ENCODE peak calls at places on chromosomes 13 and 19, in seven cellular contexts. One of them, this sample, is unnamed.

GRCh38 chr19:1813197-1813836 is 1.2 kb upstream of the ATP8B3 start:
- DNase-seq in nephron progenitor cell: no peak
- DNase-seq in breast epithelium: no peak
- DNase-seq in uterus: no peak
- DNase-seq in cardiac fibroblast: no peak
- DNase-seq in fibroblast of the aortic adventitia: no peak
- DNase-seq in A549: no peak
- DNase-seq in this sample: no peak

GRCh38 chr13:27362064-27362751 is 62.2 kb upstream of the GTF3A start:
- DNase-seq in nephron progenitor cell: peak
- DNase-seq in breast epithelium: peak
- DNase-seq in uterus: peak
- DNase-seq in cardiac fibroblast: peak
- DNase-seq in fibroblast of the aortic adventitia: peak
- DNase-seq in A549: peak
- DNase-seq in this sample: peak

GRCh38 chr19:41025871-41026270 is 34.8 kb downstream of the CYP2B6 start:
- DNase-seq in nephron progenitor cell: peak
- DNase-seq in breast epithelium: no peak
- DNase-seq in uterus: no peak
- DNase-seq in cardiac fibroblast: no peak
- DNase-seq in fibroblast of the aortic adventitia: no peak
- DNase-seq in A549: no peak
- DNase-seq in this sample: no peak

GRCh38 chr19:19405919-19406877 is 723 bp downstream of the GATAD2A start:
- DNase-seq in nephron progenitor cell: peak
- DNase-seq in breast epithelium: no peak
- DNase-seq in uterus: peak
- DNase-seq in cardiac fibroblast: peak
- DNase-seq in fibroblast of the aortic adventitia: peak
- DNase-seq in A549: no peak
- DNase-seq in this sample: no peak

GRCh38 chr13:79869326-79869725 is 388.4 kb downstream of the NDFIP2 start:
- DNase-seq in nephron progenitor cell: no peak
- DNase-seq in breast epithelium: no peak
- DNase-seq in uterus: no peak
- DNase-seq in cardiac fibroblast: no peak
- DNase-seq in fibroblast of the aortic adventitia: no peak
- DNase-seq in A549: no peak
- DNase-seq in this sample: no peak

GRCh38 chr19:4861147-4861546 is 6.3 kb downstream of the PLIN3 start:
- DNase-seq in nephron progenitor cell: no peak
- DNase-seq in breast epithelium: peak
- DNase-seq in uterus: no peak
- DNase-seq in cardiac fibroblast: no peak
- DNase-seq in fibroblast of the aortic adventitia: no peak
- DNase-seq in A549: no peak
- DNase-seq in this sample: no peak

GRCh38 chr13:78497702-78498319 is 105.5 kb downstream of the POU4F1 start:
- DNase-seq in nephron progenitor cell: no peak
- DNase-seq in breast epithelium: no peak
- DNase-seq in uterus: no peak
- DNase-seq in cardiac fibroblast: no peak
- DNase-seq in fibroblast of the aortic adventitia: no peak
- DNase-seq in A549: no peak
- DNase-seq in this sample: no peak

GRCh38 chr13:29908411-29908810 is 58.0 kb upstream of the UBL3 start:
- DNase-seq in nephron progenitor cell: no peak
- DNase-seq in breast epithelium: no peak
- DNase-seq in uterus: peak
- DNase-seq in cardiac fibroblast: peak
- DNase-seq in fibroblast of the aortic adventitia: peak
- DNase-seq in A549: no peak
- DNase-seq in this sample: no peak

GRCh38 chr13:108621421-108621820 is 8.0 kb upstream of the MYO16 start:
- DNase-seq in nephron progenitor cell: no peak
- DNase-seq in breast epithelium: no peak
- DNase-seq in uterus: no peak
- DNase-seq in cardiac fibroblast: no peak
- DNase-seq in fibroblast of the aortic adventitia: no peak
- DNase-seq in A549: no peak
- DNase-seq in this sample: no peak

GRCh38 chr19:38061294-38061693 is 154.3 kb downstream of the SIPA1L3 start:
- DNase-seq in nephron progenitor cell: no peak
- DNase-seq in breast epithelium: no peak
- DNase-seq in uterus: no peak
- DNase-seq in cardiac fibroblast: peak
- DNase-seq in fibroblast of the aortic adventitia: peak
- DNase-seq in A549: peak
- DNase-seq in this sample: no peak

GRCh38 chr13:49586717-49587116 is 1.4 kb upstream of the RCBTB1 start:
- DNase-seq in nephron progenitor cell: no peak
- DNase-seq in breast epithelium: no peak
- DNase-seq in uterus: no peak
- DNase-seq in cardiac fibroblast: no peak
- DNase-seq in fibroblast of the aortic adventitia: no peak
- DNase-seq in A549: no peak
- DNase-seq in this sample: no peak

GRCh38 chr19:6264077-6264445 is 15.7 kb downstream of the MLLT1 start:
- DNase-seq in nephron progenitor cell: no peak
- DNase-seq in breast epithelium: no peak
- DNase-seq in uterus: no peak
- DNase-seq in cardiac fibroblast: no peak
- DNase-seq in fibroblast of the aortic adventitia: no peak
- DNase-seq in A549: no peak
- DNase-seq in this sample: no peak

GRCh38 chr19:41221514-41222205 is 2.6 kb downstream of the AXL start:
- DNase-seq in nephron progenitor cell: no peak
- DNase-seq in breast epithelium: no peak
- DNase-seq in uterus: no peak
- DNase-seq in cardiac fibroblast: no peak
- DNase-seq in fibroblast of the aortic adventitia: no peak
- DNase-seq in A549: no peak
- DNase-seq in this sample: no peak

GRCh38 chr13:44576396-44577235 is 486 bp upstream of the TSC22D1 start:
- DNase-seq in nephron progenitor cell: peak
- DNase-seq in breast epithelium: no peak
- DNase-seq in uterus: peak
- DNase-seq in cardiac fibroblast: no peak
- DNase-seq in fibroblast of the aortic adventitia: no peak
- DNase-seq in A549: no peak
- DNase-seq in this sample: peak

GRCh38 chr19:33683881-33684549 is 62.3 kb downstream of the CHST8 start:
- DNase-seq in nephron progenitor cell: peak
- DNase-seq in breast epithelium: no peak
- DNase-seq in uterus: no peak
- DNase-seq in cardiac fibroblast: peak
- DNase-seq in fibroblast of the aortic adventitia: peak
- DNase-seq in A549: peak
- DNase-seq in this sample: no peak

GRCh38 chr19:18649371-18650047 is 12.7 kb downstream of the KLHL26 start:
- DNase-seq in nephron progenitor cell: peak
- DNase-seq in breast epithelium: no peak
- DNase-seq in uterus: peak
- DNase-seq in cardiac fibroblast: no peak
- DNase-seq in fibroblast of the aortic adventitia: peak
- DNase-seq in A549: no peak
- DNase-seq in this sample: no peak

GRCh38 chr19:35059006-35059798 is 17.7 kb downstream of the HPN start:
- DNase-seq in nephron progenitor cell: no peak
- DNase-seq in breast epithelium: no peak
- DNase-seq in uterus: no peak
- DNase-seq in cardiac fibroblast: no peak
- DNase-seq in fibroblast of the aortic adventitia: no peak
- DNase-seq in A549: no peak
- DNase-seq in this sample: no peak

GRCh38 chr19:50204081-50204428 is 633 bp downstream of the MYH14 start:
- DNase-seq in nephron progenitor cell: no peak
- DNase-seq in breast epithelium: no peak
- DNase-seq in uterus: no peak
- DNase-seq in cardiac fibroblast: no peak
- DNase-seq in fibroblast of the aortic adventitia: no peak
- DNase-seq in A549: no peak
- DNase-seq in this sample: no peak

GRCh38 chr13:74930402-74931165 is 551.4 kb downstream of the TBC1D4 start:
- DNase-seq in nephron progenitor cell: no peak
- DNase-seq in breast epithelium: no peak
- DNase-seq in uterus: no peak
- DNase-seq in cardiac fibroblast: peak
- DNase-seq in fibroblast of the aortic adventitia: peak
- DNase-seq in A549: no peak
- DNase-seq in this sample: no peak

GRCh38 chr19:45153339-45154063 is 7.3 kb downstream of the NKPD1 start:
- DNase-seq in nephron progenitor cell: peak
- DNase-seq in breast epithelium: no peak
- DNase-seq in uterus: peak
- DNase-seq in cardiac fibroblast: peak
- DNase-seq in fibroblast of the aortic adventitia: peak
- DNase-seq in A549: no peak
- DNase-seq in this sample: no peak

GRCh38 chr19:30870861-30871260 is 478.4 kb downstream of the TSHZ3 start:
- DNase-seq in nephron progenitor cell: no peak
- DNase-seq in breast epithelium: no peak
- DNase-seq in uterus: no peak
- DNase-seq in cardiac fibroblast: peak
- DNase-seq in fibroblast of the aortic adventitia: peak
- DNase-seq in A549: no peak
- DNase-seq in this sample: no peak

GRCh38 chr19:29667941-29668340 is 2.7 kb downstream of the PLEKHF1 start:
- DNase-seq in nephron progenitor cell: no peak
- DNase-seq in breast epithelium: no peak
- DNase-seq in uterus: no peak
- DNase-seq in cardiac fibroblast: no peak
- DNase-seq in fibroblast of the aortic adventitia: no peak
- DNase-seq in A549: no peak
- DNase-seq in this sample: no peak

GRCh38 chr13:33219926-33220325 is 65.6 kb downstream of the STARD13 start:
- DNase-seq in nephron progenitor cell: no peak
- DNase-seq in breast epithelium: no peak
- DNase-seq in uterus: no peak
- DNase-seq in cardiac fibroblast: no peak
- DNase-seq in fibroblast of the aortic adventitia: no peak
- DNase-seq in A549: no peak
- DNase-seq in this sample: no peak

GRCh38 chr19:13718733-13719132 is 45.6 kb upstream of the MRI1 start:
- DNase-seq in nephron progenitor cell: no peak
- DNase-seq in breast epithelium: no peak
- DNase-seq in uterus: peak
- DNase-seq in cardiac fibroblast: peak
- DNase-seq in fibroblast of the aortic adventitia: peak
- DNase-seq in A549: peak
- DNase-seq in this sample: no peak
- TF ChIP-seq CTCF in nephron progenitor cell: no peak
- TF ChIP-seq CTCF in breast epithelium: peak
- TF ChIP-seq CTCF in uterus: peak
- TF ChIP-seq CTCF in cardiac fibroblast: peak
- TF ChIP-seq CTCF in fibroblast of the aortic adventitia: peak
- TF ChIP-seq CTCF in A549: peak
- TF ChIP-seq CTCF in this sample: peak

GRCh38 chr13:68304287-68304893 is 1074.3 kb upstream of the PCDH9 start:
- DNase-seq in nephron progenitor cell: no peak
- DNase-seq in breast epithelium: no peak
- DNase-seq in uterus: no peak
- DNase-seq in cardiac fibroblast: peak
- DNase-seq in fibroblast of the aortic adventitia: no peak
- DNase-seq in A549: peak
- DNase-seq in this sample: no peak
- TF ChIP-seq CTCF in nephron progenitor cell: peak
- TF ChIP-seq CTCF in breast epithelium: no peak
- TF ChIP-seq CTCF in uterus: no peak
- TF ChIP-seq CTCF in cardiac fibroblast: peak
- TF ChIP-seq CTCF in fibroblast of the aortic adventitia: no peak
- TF ChIP-seq CTCF in A549: peak
- TF ChIP-seq CTCF in this sample: peak

DNA sequence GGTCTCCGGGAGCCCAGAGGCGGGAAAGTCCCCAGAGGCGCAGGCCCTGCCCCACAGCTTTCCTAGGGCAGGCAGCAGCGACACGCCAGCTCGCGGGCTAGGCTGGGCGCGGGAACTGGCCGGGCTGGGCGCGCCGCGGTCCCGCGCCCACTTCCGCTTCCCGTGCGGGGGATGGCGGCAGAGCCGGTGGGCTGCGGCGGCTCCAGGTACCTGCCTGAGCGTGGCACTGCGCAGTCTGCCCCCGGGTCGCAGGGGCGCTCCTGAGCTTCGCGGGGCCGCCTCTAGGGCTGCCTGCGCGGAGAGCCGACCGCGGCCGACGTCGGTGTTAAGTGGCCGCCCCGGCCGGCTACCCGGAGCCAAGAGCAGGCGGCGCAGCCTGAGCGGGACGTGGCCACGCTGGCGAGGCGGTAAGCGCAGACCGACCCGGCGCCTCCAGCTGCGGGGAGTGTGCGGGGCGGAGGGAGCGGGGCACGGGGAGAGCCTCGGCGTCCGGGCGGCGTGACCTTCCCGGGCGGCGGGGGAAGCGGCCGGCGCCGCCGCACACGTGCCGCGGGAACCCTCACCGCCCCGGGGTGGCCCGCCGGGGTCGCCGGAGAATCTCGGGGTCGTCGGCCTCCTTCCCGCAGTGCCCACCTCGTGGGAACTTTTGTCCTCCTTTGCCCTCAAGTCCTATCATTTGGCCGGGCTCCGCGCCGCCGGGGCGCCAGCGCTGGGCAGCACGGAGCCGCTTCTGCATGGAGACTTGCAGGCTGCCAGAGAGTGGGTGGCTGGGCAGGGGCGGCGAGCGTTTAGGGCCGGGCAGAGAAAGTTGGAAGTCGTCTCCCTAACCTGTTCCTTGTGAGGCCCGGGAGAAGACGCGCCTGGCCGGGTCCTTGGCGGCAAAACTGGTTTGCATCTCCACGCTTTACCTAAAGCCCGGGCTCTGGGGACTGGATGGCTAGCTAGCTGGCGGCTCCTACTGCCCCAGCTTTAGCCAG is 31.4 kb upstream of the MPHOSPH8 start:
- DNase-seq in nephron progenitor cell: peak
- DNase-seq in breast epithelium: no peak
- DNase-seq in uterus: no peak
- DNase-seq in cardiac fibroblast: peak
- DNase-seq in fibroblast of the aortic adventitia: peak
- DNase-seq in A549: peak
- DNase-seq in this sample: peak
- TF ChIP-seq CTCF in nephron progenitor cell: no peak
- TF ChIP-seq CTCF in breast epithelium: no peak
- TF ChIP-seq CTCF in uterus: no peak
- TF ChIP-seq CTCF in cardiac fibroblast: no peak
- TF ChIP-seq CTCF in fibroblast of the aortic adventitia: peak
- TF ChIP-seq CTCF in A549: peak
- TF ChIP-seq CTCF in this sample: peak

GRCh38 chr13:67642638-67643037 is 412.5 kb upstream of the PCDH9 start:
- DNase-seq in nephron progenitor cell: no peak
- DNase-seq in breast epithelium: no peak
- DNase-seq in uterus: no peak
- DNase-seq in cardiac fibroblast: no peak
- DNase-seq in fibroblast of the aortic adventitia: no peak
- DNase-seq in A549: no peak
- DNase-seq in this sample: no peak

DNA sequence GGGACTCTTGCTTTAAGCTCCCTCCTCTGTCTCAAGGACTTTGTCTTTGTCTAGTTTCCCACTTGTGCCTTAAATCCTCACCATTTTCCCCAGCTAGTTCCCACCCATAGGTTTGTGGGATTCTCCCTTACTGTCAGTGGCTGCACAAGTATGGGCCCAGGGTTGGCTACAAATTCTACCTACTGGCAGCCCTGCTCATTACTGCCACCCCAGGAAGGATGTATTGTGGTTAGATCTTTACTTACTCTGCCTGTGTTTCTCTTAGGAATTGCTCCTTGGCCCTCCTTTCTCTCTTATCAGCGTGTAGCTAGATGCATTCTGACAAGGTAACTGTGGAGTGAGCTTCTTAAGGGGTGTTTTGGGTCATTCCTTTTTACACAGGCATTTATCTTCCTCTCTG is 413.5 kb upstream of the PCDH9 start:
- DNase-seq in nephron progenitor cell: no peak
- DNase-seq in breast epithelium: no peak
- DNase-seq in uterus: no peak
- DNase-seq in cardiac fibroblast: no peak
- DNase-seq in fibroblast of the aortic adventitia: no peak
- DNase-seq in A549: no peak
- DNase-seq in this sample: no peak
- TF ChIP-seq CTCF in nephron progenitor cell: no peak
- TF ChIP-seq CTCF in breast epithelium: no peak
- TF ChIP-seq CTCF in uterus: no peak
- TF ChIP-seq CTCF in cardiac fibroblast: no peak
- TF ChIP-seq CTCF in fibroblast of the aortic adventitia: no peak
- TF ChIP-seq CTCF in A549: no peak
- TF ChIP-seq CTCF in this sample: no peak

This sample was measured in type B pancreatic cell.